ENCODE peak calls at places on chromosomes 4 and X, in nine cellular contexts. V is activated CD4-positive, CD25-positive, alpha-beta regulatory T cell; D is Right ventricle myocardium superior; G is SJSA1; U is dermis blood vessel endothelial cell; A is fibroblast of lung; M is effector memory CD8-positive, alpha-beta T cell; Y is HFF-Myc; E is AG20443. H is an unnamed sample.

GRCh38 chrX:51866156-51866555 is 27.3 kb upstream of the MAGED1 start:
- DNase-seq in V (no peak), D (no peak), G (no peak), U (no peak), A (peak), M (no peak), Y (no peak), E (no peak), H (no peak)

GRCh38 chr4:67687639-67688038 is 13.3 kb downstream of the UBA6 start:
- DNase-seq in V (no peak), D (no peak), G (no peak), U (no peak), A (peak), M (no peak), Y (no peak), E (no peak), H (peak)

GRCh38 chrX:31658360-31658759 is 586.5 kb upstream of the FTHL17 start:
- DNase-seq in V (no peak), D (no peak), G (peak), U (peak), A (peak), M (no peak), Y (no peak), E (peak), H (peak)

GRCh38 chr4:38488891-38489861 is 174.8 kb upstream of the KLF3 start:
- DNase-seq in V (no peak), D (no peak), G (no peak), U (no peak), A (peak), M (no peak), Y (no peak), E (peak), H (no peak)

GRCh38 chr4:150039790-150040189 is 38.5 kb upstream of the DCLK2 start:
- DNase-seq in V (no peak), D (no peak), G (no peak), U (no peak), A (no peak), M (no peak), Y (no peak), E (no peak), H (no peak)

GRCh38 chrX:455199-455598 is 68.5 kb upstream of the PPP2R3B start:
- DNase-seq in V (no peak), D (no peak), G (no peak), U (no peak), A (no peak), M (no peak), Y (no peak), E (no peak), H (no peak)

GRCh38 chr4:37490391-37491347 is 195.5 kb downstream of the RELL1 start:
- DNase-seq in V (no peak), D (no peak), G (no peak), U (no peak), A (no peak), M (no peak), Y (no peak), E (no peak), H (no peak)

GRCh38 chr4:60805500-60806313 is 394.4 kb upstream of the ADGRL3 start:
- DNase-seq in V (no peak), D (no peak), G (peak), U (no peak), A (peak), M (no peak), Y (peak), E (peak), H (no peak)

GRCh38 chrX:70411475-70411874 is 11.6 kb upstream of the GDPD2 start:
- DNase-seq in V (no peak), D (no peak), G (no peak), U (no peak), A (no peak), M (no peak), Y (no peak), E (no peak), H (no peak)

GRCh38 chr4:151339472-151339871 is 14.1 kb upstream of the SH3D19 start:
- DNase-seq in V (no peak), D (no peak), G (no peak), U (no peak), A (no peak), M (no peak), Y (no peak), E (no peak), H (no peak)

GRCh38 chrX:106585478-106585877 is 26.3 kb upstream of the RADX start:
- DNase-seq in V (no peak), D (no peak), G (no peak), U (no peak), A (no peak), M (no peak), Y (no peak), E (no peak), H (no peak)

GRCh38 chr4:52377563-52377962 is 281.5 kb downstream of the USP46 start:
- DNase-seq in V (no peak), D (no peak), G (no peak), U (no peak), A (no peak), M (no peak), Y (no peak), E (no peak), H (no peak)

GRCh38 chr4:152690706-152691651 is 11.2 kb upstream of the TMEM154 start:
- DNase-seq in V (no peak), D (no peak), G (no peak), U (no peak), A (peak), M (no peak), Y (no peak), E (no peak), H (peak)

GRCh38 chrX:120604359-120604782 is 470 bp downstream of the MCTS1 start:
- DNase-seq in V (no peak), D (no peak), G (no peak), U (peak), A (peak), M (peak), Y (peak), E (peak), H (peak)

GRCh38 chrX:103629295-103630170 is 758 bp downstream of the TCEAL1 start:
- DNase-seq in V (no peak), D (peak), G (peak), U (peak), A (peak), M (no peak), Y (no peak), E (peak), H (peak)

GRCh38 chrX:155662297-155662696 is 49.5 kb upstream of the TMLHE start:
- DNase-seq in V (no peak), D (no peak), G (no peak), U (peak), A (no peak), M (no peak), Y (no peak), E (no peak), H (no peak)

GRCh38 chr4:98745372-98745771 is 87.0 kb upstream of the TSPAN5 start:
- DNase-seq in V (no peak), D (no peak), G (no peak), U (peak), A (no peak), M (no peak), Y (no peak), E (peak), H (peak)

GRCh38 chrX:122626871-122627270 is 557.2 kb upstream of the GRIA3 start:
- DNase-seq in V (no peak), D (no peak), G (no peak), U (no peak), A (peak), M (no peak), Y (no peak), E (no peak), H (no peak)

GRCh38 chr4:34258176-34258575 is 1986.1 kb downstream of the ARAP2 start:
- DNase-seq in V (no peak), D (no peak), G (no peak), U (no peak), A (peak), M (no peak), Y (no peak), E (no peak), H (no peak)

GRCh38 chr4:103032575-103032974 is 13.1 kb upstream of the SLC9B1 start:
- DNase-seq in V (no peak), D (no peak), G (no peak), U (peak), A (peak), M (no peak), Y (no peak), E (no peak), H (peak)

GRCh38 chr4:7365472-7366179 is 69.1 kb downstream of the PSAPL1 start:
- DNase-seq in V (no peak), D (peak), G (no peak), U (no peak), A (no peak), M (no peak), Y (no peak), E (no peak), H (no peak)

GRCh38 chr4:8728536-8729407 is 136.2 kb downstream of the CPZ start:
- DNase-seq in V (no peak), D (peak), G (no peak), U (no peak), A (no peak), M (no peak), Y (no peak), E (no peak), H (no peak)

GRCh38 chr4:26930964-26931363 is 70.3 kb downstream of the STIM2 start:
- DNase-seq in V (no peak), D (no peak), G (no peak), U (no peak), A (peak), M (no peak), Y (no peak), E (no peak), H (no peak)

GRCh38 chr4:168589154-168589553 is 92.3 kb downstream of the PALLD start:
- DNase-seq in V (no peak), D (no peak), G (peak), U (peak), A (peak), M (no peak), Y (no peak), E (peak), H (peak)

GRCh38 chr4:76420901-76421581 is at the start of gene CCDC158:
- DNase-seq in V (peak), D (peak), G (no peak), U (no peak), A (peak), M (no peak), Y (no peak), E (peak), H (no peak)

GRCh38 chr4:173436866-173437265 is 38.0 kb upstream of the SCRG1 start:
- DNase-seq in V (no peak), D (no peak), G (no peak), U (no peak), A (peak), M (no peak), Y (no peak), E (no peak), H (no peak)

GRCh38 chrX:97751735-97752134 is 868.0 kb downstream of the RPA4 start:
- DNase-seq in V (no peak), D (no peak), G (no peak), U (no peak), A (no peak), M (no peak), Y (no peak), E (no peak), H (no peak)

H was measured in HFFc6.